ENCODE peak calls at places on chromosomes 16 and 17, in five cellular contexts. S is AG09319, H is hypothalamus, D is non-pigmented ciliary epithelial cell, G is anterior cingulate cortex. I is an unnamed sample.

GRCh38 chr17:962650-963049 is 16.9 kb downstream of the NXN start:
- DNase-seq in H (no peak), S (no peak), G (no peak), D (no peak), I (no peak)

GRCh38 chr17:18965530-18966236 is 13.7 kb downstream of the SLC5A10 start:
- DNase-seq in H (no peak), D (no peak), S (no peak), G (no peak), I (no peak)

GRCh38 chr17:63405741-63406261 is 40.3 kb downstream of the CYB561 start:
- DNase-seq in G (no peak), S (peak; percentile 41), H (no peak), D (peak; percentile 60), I (no peak)

GRCh38 chr16:57677622-57678369 is 9.7 kb downstream of the ADGRG3 start:
- DNase-seq in G (no peak), S (no peak), D (no peak), H (no peak), I (no peak)

GRCh38 chr17:29726721-29727252 is 104.1 kb upstream of the CORO6 start:
- DNase-seq in D (no peak), S (no peak), G (no peak), H (no peak), I (no peak)

GRCh38 chr17:38741853-38742421 is 6.2 kb downstream of the PCGF2 start:
- DNase-seq in D (no peak), G (no peak), S (no peak), H (no peak), I (no peak)

GRCh38 chr17:14107889-14108288 is 38.6 kb downstream of the COX10 start:
- DNase-seq in G (no peak), D (no peak), S (no peak), H (no peak), I (no peak)

GRCh38 chr16:25311950-25312349 is 54.3 kb upstream of the ZKSCAN2 start:
- DNase-seq in D (no peak), H (no peak), G (no peak), S (no peak), I (no peak)

GRCh38 chr17:4389079-4389478 is 22.6 kb upstream of the UBE2G1 start:
- DNase-seq in D (no peak), S (no peak), G (no peak), H (no peak), I (no peak)

GRCh38 chr17:40360091-40360490 is 4.4 kb downstream of the GJD3 start:
- DNase-seq in D (no peak), G (no peak), S (no peak), H (no peak), I (no peak)

GRCh38 chr17:42275527-42276358 is 448 bp downstream of the STAT5B start:
- DNase-seq in D (no peak), H (no peak), G (no peak), S (no peak), I (peak; percentile 21)

I was measured in activated T-helper 9 cell treated with anti-CD3 and anti-CD28 coated beads, Interleukin-2, amount 50 U/mL, for 16 hours.